ENCODE peak calls at places on chromosomes 4 and X, in six cellular contexts. O, K, C, Q, B and S are unnamed samples.
A peak's percentile ranks its signal among the peaks of the same experiment; 100 is the strongest.

GRCh38 chr4:140296335-140296753 is 77.1 kb upstream of the SCOC start:
- DNase-seq in Q (no peak), C (no peak), B (peak; percentile 56), K (no peak), O (peak; percentile 27), S (peak; percentile 70)

GRCh38 chrX:101195442-101196173 is 24.0 kb upstream of the DRP2 start:
- DNase-seq in Q (no peak), K (no peak), C (no peak), O (no peak), B (no peak), S (no peak)

GRCh38 chr4:188414441-188414840 is 275.2 kb downstream of the TRIML1 start:
- DNase-seq in O (no peak), Q (no peak), B (no peak), K (no peak), C (no peak), S (no peak)

GRCh38 chrX:1466232-1466661 is 13.5 kb upstream of the ASMTL start:
- DNase-seq in C (no peak), Q (no peak), K (no peak), O (no peak), B (no peak), S (no peak)

GRCh38 chr4:72110886-72111285 is 79.1 kb downstream of the NPFFR2 start:
- DNase-seq in B (peak; percentile 83), Q (no peak), K (no peak), O (no peak), C (no peak), S (no peak)

GRCh38 chrX:3345281-3346081 is 971 bp downstream of the MXRA5 start:
- DNase-seq in K (peak; percentile 71), O (no peak), C (no peak), B (no peak), Q (peak; percentile 66), S (peak; percentile 66)

GRCh38 chrX:13285693-13286092 is 34.2 kb downstream of the ATXN3L start:
- DNase-seq in O (no peak), B (no peak), C (no peak), K (no peak), Q (peak; percentile 80), S (peak; percentile 15)

GRCh38 chr4:125582302-125582701 is 267.5 kb downstream of the FAT4 start:
- DNase-seq in Q (no peak), C (no peak), B (peak; percentile 29), O (no peak), K (no peak), S (no peak)

GRCh38 chr4:47213539-47213938 is 182.2 kb downstream of the GABRB1 start:
- DNase-seq in C (no peak), O (no peak), K (no peak), B (no peak), Q (no peak), S (no peak)

GRCh38 chr4:57342406-57342805 is 232.2 kb upstream of the IGFBP7 start:
- DNase-seq in B (peak; percentile 83), K (no peak), C (no peak), O (no peak), Q (no peak), S (no peak)

GRCh38 chr4:145420595-145421214 is 60.9 kb upstream of the SMAD1 start:
- DNase-seq in K (no peak), B (no peak), O (no peak), Q (no peak), C (no peak), S (peak; percentile 69)

GRCh38 chrX:129653985-129654651 is 638 bp downstream of the APLN start:
- DNase-seq in C (no peak), B (peak; percentile 35), O (no peak), Q (no peak), K (peak; percentile 19), S (peak; percentile 34)

GRCh38 chrX:132853040-132853439 is 105.4 kb downstream of the HS6ST2 start:
- DNase-seq in Q (no peak), B (peak; percentile 53), C (no peak), K (no peak), O (no peak), S (no peak)

GRCh38 chrX:40176256-40176978 is 78.7 kb upstream of the BCOR start:
- DNase-seq in O (no peak), C (peak; percentile 84), K (peak; percentile 52), B (peak; percentile 18), Q (peak; percentile 58), S (peak; percentile 84)
- TF ChIP-seq EZH2phosphoT487 in O (no peak), C (no peak), K (no peak), B (no peak), Q (no peak), S (no peak)

GRCh38 chrX:108310511-108310910 is 127.7 kb downstream of the COL4A6 start:
- DNase-seq in B (no peak), C (no peak), K (no peak), Q (no peak), O (no peak), S (no peak)

GRCh38 chrX:108309144-108309543 is 129.1 kb downstream of the COL4A6 start:
- DNase-seq in C (no peak), K (no peak), Q (no peak), O (peak; percentile 35), B (peak; percentile 77), S (peak; percentile 39)

GRCh38 chrX:108312938-108313337 is 125.3 kb downstream of the COL4A6 start:
- DNase-seq in K (peak; percentile 61), Q (peak; percentile 29), C (no peak), O (peak; percentile 55), B (peak; percentile 94), S (no peak)

GRCh38 chrX:108313662-108314061 is 124.6 kb downstream of the COL4A6 start:
- DNase-seq in C (no peak), K (no peak), O (no peak), B (peak; percentile 77), Q (no peak), S (no peak)

DNA sequence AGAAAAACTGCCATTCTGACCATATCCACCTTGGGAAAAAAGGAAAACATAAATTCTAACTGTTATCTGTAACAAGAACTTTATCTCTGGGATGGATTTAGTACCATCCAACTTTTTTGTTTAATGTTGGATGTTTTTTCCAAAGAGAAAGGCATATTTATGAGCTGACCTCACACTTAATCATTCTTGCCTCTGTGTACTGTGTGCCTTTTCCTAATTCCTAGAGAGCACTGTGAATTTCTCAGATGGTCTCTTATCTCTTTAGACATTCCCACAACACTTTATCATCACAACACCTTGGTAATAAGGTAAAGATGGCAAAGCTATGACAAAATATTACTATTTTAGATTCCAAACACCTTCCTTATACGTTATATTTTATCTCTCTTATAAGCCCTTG is 126.2 kb downstream of the COL4A6 start:
- DNase-seq in Q (no peak), B (peak; percentile 74), C (no peak), O (no peak), K (no peak), S (no peak)
- H3K27ac ChIP-seq in Q (no peak overlapping the region), B (peak overlapping the region; percentile 98), C (no peak overlapping the region), O (no peak overlapping the region), K (no peak overlapping the region), S (no peak overlapping the region)

GRCh38 chr4:66556651-66557278 is 886.5 kb upstream of the EPHA5 start:
- DNase-seq in O (no peak), Q (no peak), K (peak; percentile 17), B (no peak), C (no peak), S (no peak)

GRCh38 chr4:66554844-66555243 is 884.6 kb upstream of the EPHA5 start:
- DNase-seq in C (no peak), O (no peak), Q (no peak), K (no peak), B (peak; percentile 33), S (no peak)

GRCh38 chr4:66558651-66559050 is 888.4 kb upstream of the EPHA5 start:
- DNase-seq in Q (no peak), O (no peak), B (no peak), C (no peak), K (no peak), S (no peak)

GRCh38 chr4:66555301-66555700 is 885.0 kb upstream of the EPHA5 start:
- DNase-seq in B (peak; percentile 65), Q (no peak), C (no peak), O (no peak), K (no peak), S (no peak)
- H2AFZ ChIP-seq in B (no peak overlapping the region), Q (no peak overlapping the region), C (no peak overlapping the region), O (no peak overlapping the region), K (no peak overlapping the region), S (no peak overlapping the region)

GRCh38 chr4:25585901-25586523 is 69.6 kb upstream of the SLC34A2 start:
- DNase-seq in K (no peak), B (no peak), O (no peak), C (no peak), Q (peak; percentile 92), S (no peak)

GRCh38 chr4:25592670-25593069 is 63.0 kb upstream of the SLC34A2 start:
- DNase-seq in K (no peak), B (no peak), Q (no peak), C (no peak), O (no peak), S (no peak)

GRCh38 chr4:25588211-25588610 is 67.4 kb upstream of the SLC34A2 start:
- DNase-seq in C (no peak), K (no peak), O (no peak), Q (peak; percentile 56), B (no peak), S (no peak)

GRCh38 chr4:25590171-25590570 is 65.5 kb upstream of the SLC34A2 start:
- DNase-seq in B (peak; percentile 18), C (no peak), Q (no peak), O (no peak), K (no peak), S (no peak)
- TF ChIP-seq EZH2phosphoT487 in B (no peak), C (no peak), Q (no peak), O (no peak), K (no peak), S (no peak)